ENCODE peak calls at places on chromosomes 6 and 20, in nine cellular contexts. D is fibroblast of lung, Y is IMR-90, S is ovary, P is pancreas, Z is fibroblast of the aortic adventitia, F is fibroblast of pulmonary artery, H is brain microvascular endothelial cell, V is right lobe of liver. X is an unnamed sample.

GRCh38 chr6:5128351-5128750 is 43.2 kb downstream of the PPP1R3G start:
- DNase-seq in P (no peak), V (no peak), Z (no peak), Y (no peak), D (no peak), F (no peak), S (no peak), H (no peak), X (no peak)

GRCh38 chr6:49713346-49713745 is at the start of gene CRISP2:
- DNase-seq in V (no peak), Z (no peak), H (no peak), P (no peak), Y (no peak), S (no peak), F (no peak), D (no peak), X (no peak)

GRCh38 chr20:34084227-34084923 is 27.7 kb downstream of the EIF2S2 start:
- DNase-seq in P (no peak), D (no peak), H (peak), F (no peak), S (no peak), Z (no peak), V (no peak), Y (no peak), X (no peak)

GRCh38 chr20:39756828-39757227 is 794.7 kb downstream of the DHX35 start:
- DNase-seq in P (no peak), Z (no peak), F (no peak), H (no peak), D (no peak), Y (no peak), S (no peak), V (no peak), X (no peak)

GRCh38 chr6:151675746-151676459 is 131.6 kb upstream of the ESR1 start:
- DNase-seq in Y (peak), D (peak), Z (peak), V (peak), P (peak), S (no peak), H (no peak), F (peak), X (peak)

GRCh38 chr20:51631011-51631950 is 88.8 kb upstream of the NFATC2 start:
- DNase-seq in H (peak), D (peak), F (peak), V (no peak), S (peak), Y (peak), P (no peak), Z (peak), X (peak)

GRCh38 chr20:52192296-52193007 is 873 bp upstream of the ZFP64 start:
- DNase-seq in D (no peak), Y (no peak), Z (peak), H (no peak), V (no peak), S (peak), F (peak), P (no peak), X (no peak)

GRCh38 chr20:33669224-33669623 is 2.5 kb downstream of the ACTL10 start:
- DNase-seq in H (no peak), Z (no peak), V (no peak), F (no peak), S (no peak), P (no peak), D (no peak), Y (no peak), X (no peak)

GRCh38 chr6:1222426-1223311 is 89.2 kb upstream of the FOXQ1 start:
- DNase-seq in Z (no peak), P (no peak), F (no peak), H (no peak), Y (no peak), S (no peak), V (no peak), D (no peak), X (no peak)

GRCh38 chr6:130943738-130944137 is 116.5 kb downstream of the SMLR1 start:
- DNase-seq in D (no peak), P (no peak), H (no peak), Y (no peak), S (no peak), V (no peak), Z (no peak), F (no peak), X (no peak)

GRCh38 chr6:128848169-128848935 is 34.6 kb upstream of the LAMA2 start:
- DNase-seq in H (peak), D (no peak), S (no peak), F (peak), Y (no peak), P (no peak), Z (no peak), V (no peak), X (no peak)

GRCh38 chr6:121437861-121438651 is 2.6 kb downstream of the GJA1 start:
- DNase-seq in F (peak), Y (peak), V (no peak), S (peak), D (peak), H (peak), Z (peak), P (peak), X (peak)

GRCh38 chr20:15241696-15242095 is 904.3 kb upstream of the FLRT3 start:
- DNase-seq in P (no peak), H (no peak), F (peak), V (no peak), D (no peak), S (no peak), Y (no peak), Z (no peak), X (no peak)

GRCh38 chr20:48695255-48695654 is 132.5 kb downstream of the PREX1 start:
- DNase-seq in D (no peak), Z (no peak), V (no peak), H (no peak), F (no peak), Y (no peak), P (no peak), S (no peak), X (no peak)

GRCh38 chr6:19399406-19399805 is 437.8 kb upstream of the ID4 start:
- DNase-seq in P (no peak), Y (peak), S (peak), D (peak), Z (peak), V (no peak), F (peak), H (peak), X (peak)

GRCh38 chr20:10670521-10671220 is 3.1 kb downstream of the JAG1 start:
- DNase-seq in D (peak), Z (peak), F (no peak), S (no peak), H (no peak), V (no peak), P (peak), Y (peak), X (no peak)

GRCh38 chr6:52376763-52377162 is 14.8 kb downstream of the PAQR8 start:
- DNase-seq in H (no peak), D (no peak), V (no peak), Z (no peak), P (no peak), Y (no peak), S (no peak), F (no peak), X (no peak)

GRCh38 chr6:18245642-18246041 is 18.7 kb downstream of the DEK start:
- DNase-seq in D (no peak), Z (no peak), P (no peak), S (no peak), H (no peak), V (no peak), F (no peak), Y (no peak), X (no peak)

GRCh38 chr6:161369339-161369738 is 95.5 kb upstream of the AGPAT4 start:
- DNase-seq in Z (peak), P (no peak), F (peak), D (peak), V (no peak), S (no peak), H (peak), Y (peak), X (peak)

GRCh38 chr6:131960371-131961133 is 9.4 kb upstream of the CCN2 start:
- DNase-seq in S (no peak), H (no peak), Y (peak), P (no peak), V (no peak), F (peak), Z (peak), D (peak), X (peak)

GRCh38 chr20:32050851-32051556 is 1.0 kb upstream of the HCK start:
- DNase-seq in Z (no peak), F (no peak), Y (no peak), H (no peak), V (peak), D (no peak), P (peak), S (no peak), X (no peak)

GRCh38 chr6:106381871-106382270 is 21.4 kb downstream of the CRYBG1 start:
- DNase-seq in Y (no peak), P (no peak), D (no peak), F (peak), H (no peak), V (no peak), Z (peak), S (no peak), X (no peak)

GRCh38 chr6:152605901-152606390 is 31.2 kb downstream of the SYNE1 start:
- DNase-seq in P (no peak), V (no peak), H (no peak), S (no peak), D (no peak), F (no peak), Z (no peak), Y (peak), X (no peak)

GRCh38 chr20:58209652-58210397 is 18.6 kb downstream of the ANKRD60 start:
- DNase-seq in P (peak), Y (peak), V (peak), H (peak), D (peak), S (peak), F (peak), Z (peak), X (peak)

GRCh38 chr20:49825521-49826033 is 12.9 kb downstream of the SLC9A8 start:
- DNase-seq in Y (no peak), S (no peak), P (no peak), V (peak), Z (no peak), D (no peak), F (no peak), H (no peak), X (no peak)

GRCh38 chr6:20542927-20543602 is 8.8 kb downstream of the CDKAL1 start:
- DNase-seq in D (peak), Y (peak), S (no peak), H (peak), V (no peak), F (peak), Z (peak), P (no peak), X (peak)

GRCh38 chr20:21162631-21163030 is 36.7 kb downstream of the KIZ start:
- DNase-seq in D (no peak), H (no peak), Z (no peak), Y (no peak), F (no peak), S (no peak), P (no peak), V (no peak), X (no peak)

GRCh38 chr6:113187671-113188070 is 669.5 kb upstream of the MARCKS start:
- DNase-seq in Z (peak), D (peak), P (no peak), S (no peak), V (no peak), H (no peak), Y (peak), F (no peak), X (peak)

GRCh38 chr6:113194090-113194489 is 663.1 kb upstream of the MARCKS start:
- DNase-seq in F (no peak), H (no peak), Z (no peak), S (no peak), P (no peak), V (no peak), D (no peak), Y (no peak), X (no peak)

GRCh38 chr6:113184736-113185135 is 672.4 kb upstream of the MARCKS start:
- DNase-seq in F (peak), S (no peak), Z (peak), P (peak), D (peak), V (no peak), H (no peak), Y (peak), X (no peak)

GRCh38 chr6:113185299-113185698 is 671.8 kb upstream of the MARCKS start:
- DNase-seq in S (no peak), Z (peak), V (no peak), P (no peak), Y (peak), H (no peak), F (peak), D (no peak), X (no peak)

GRCh38 chr6:113190170-113190569 is 667.0 kb upstream of the MARCKS start:
- DNase-seq in P (no peak), H (no peak), F (peak), D (peak), V (no peak), S (no peak), Z (no peak), Y (no peak), X (peak)
- TF ChIP-seq CTCF in P (no peak), H (peak), F (peak), D (no peak), V (no peak), S (no peak), Z (no peak), Y (no peak), X (peak)

DNA sequence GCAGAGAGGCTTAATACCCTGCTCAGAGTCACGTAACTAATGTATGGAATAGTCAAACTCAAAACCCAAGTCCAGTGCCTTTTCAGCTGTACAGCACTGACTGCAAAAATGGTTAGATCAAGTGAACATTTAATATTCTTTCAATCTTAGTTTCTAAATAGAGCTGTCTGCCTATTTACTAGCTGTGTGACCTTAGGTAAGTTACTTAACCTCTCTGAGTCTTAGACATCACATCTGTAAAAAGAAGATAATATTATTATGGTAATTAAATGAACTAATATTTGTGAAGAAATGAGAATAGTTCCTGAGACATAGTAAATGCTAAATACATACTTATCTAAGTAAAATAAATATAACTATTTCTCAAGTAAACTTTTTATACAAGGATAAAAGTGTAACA is 235.5 kb downstream of the SAMD5 start:
- DNase-seq in V (no peak), Y (no peak), Z (no peak), S (no peak), P (no peak), F (no peak), H (no peak), D (no peak), X (no peak)
- H3K4me3 ChIP-seq in V (no peak), Y (no peak), Z (no peak), S (no peak), P (no peak), F (no peak), H (no peak), D (no peak), X (no peak)

DNA sequence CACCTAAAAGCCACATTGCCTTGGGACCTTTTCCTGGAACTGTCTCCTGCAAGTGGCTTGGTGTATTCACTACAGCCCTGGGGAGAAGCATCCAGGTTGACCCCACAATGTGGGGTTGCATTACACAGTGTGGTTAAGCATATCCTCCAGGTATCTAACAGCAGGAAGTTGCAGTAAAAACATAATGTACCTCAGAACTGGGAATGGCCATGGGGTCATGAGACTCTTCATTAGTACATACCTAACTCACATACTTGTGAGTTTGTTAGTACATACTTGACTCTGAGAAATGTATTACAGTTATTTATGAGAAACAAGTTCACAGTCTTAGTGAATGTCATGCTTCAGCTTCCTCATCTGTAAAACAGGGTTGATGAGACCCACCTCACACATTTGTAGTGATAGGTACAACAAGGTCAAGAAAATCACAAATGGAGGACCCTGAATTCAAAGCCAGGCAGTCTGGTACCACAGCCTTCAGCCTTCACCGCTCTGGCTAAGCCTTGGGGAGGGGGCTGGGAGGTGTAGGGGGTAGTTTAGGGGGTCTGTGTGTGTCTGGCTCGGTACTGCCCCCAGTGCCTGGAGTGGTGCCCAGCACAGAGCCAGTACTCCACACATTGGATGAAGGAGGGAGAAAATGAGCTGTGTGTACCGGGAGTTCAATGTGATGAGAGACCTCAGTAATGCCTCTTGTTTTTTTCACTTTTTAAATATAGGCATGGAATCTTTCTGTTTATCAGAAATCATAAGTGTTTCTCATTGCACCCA is 53.0 kb downstream of the KAT14 start:
- DNase-seq in F (no peak), Z (no peak), Y (no peak), H (no peak), V (no peak), D (no peak), S (no peak), P (no peak), X (no peak)
- TF ChIP-seq CTCF in F (no peak), Z (no peak), Y (no peak), H (peak), V (no peak), D (no peak), S (no peak), P (no peak), X (no peak)

DNA sequence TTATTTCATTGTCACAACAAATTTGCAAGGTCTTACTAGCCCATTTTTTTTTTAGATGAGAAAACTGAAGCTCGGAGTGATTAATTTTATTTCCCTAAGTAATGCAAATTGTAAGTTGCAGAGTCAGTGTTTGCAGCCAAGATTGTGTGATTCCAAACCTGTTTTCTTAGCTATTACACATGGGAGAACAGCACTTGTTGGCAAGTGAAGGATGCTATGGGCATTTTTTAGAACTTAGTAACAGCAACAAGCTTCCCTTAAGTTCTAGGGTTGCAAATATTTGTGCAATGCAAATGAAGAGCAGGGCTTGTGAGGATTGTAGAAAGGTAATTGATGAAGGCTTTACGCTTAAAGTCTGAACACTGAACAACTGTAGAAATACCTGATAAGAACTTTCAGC is 224.8 kb downstream of the RFPL4B start:
- DNase-seq in Y (peak), P (no peak), F (peak), S (no peak), Z (peak), H (no peak), V (no peak), D (peak), X (peak)
- H3K4me3 ChIP-seq in Y (no peak), P (no peak), F (no peak), S (no peak), Z (no peak), H (no peak), V (no peak), D (no peak), X (no peak)

DNA sequence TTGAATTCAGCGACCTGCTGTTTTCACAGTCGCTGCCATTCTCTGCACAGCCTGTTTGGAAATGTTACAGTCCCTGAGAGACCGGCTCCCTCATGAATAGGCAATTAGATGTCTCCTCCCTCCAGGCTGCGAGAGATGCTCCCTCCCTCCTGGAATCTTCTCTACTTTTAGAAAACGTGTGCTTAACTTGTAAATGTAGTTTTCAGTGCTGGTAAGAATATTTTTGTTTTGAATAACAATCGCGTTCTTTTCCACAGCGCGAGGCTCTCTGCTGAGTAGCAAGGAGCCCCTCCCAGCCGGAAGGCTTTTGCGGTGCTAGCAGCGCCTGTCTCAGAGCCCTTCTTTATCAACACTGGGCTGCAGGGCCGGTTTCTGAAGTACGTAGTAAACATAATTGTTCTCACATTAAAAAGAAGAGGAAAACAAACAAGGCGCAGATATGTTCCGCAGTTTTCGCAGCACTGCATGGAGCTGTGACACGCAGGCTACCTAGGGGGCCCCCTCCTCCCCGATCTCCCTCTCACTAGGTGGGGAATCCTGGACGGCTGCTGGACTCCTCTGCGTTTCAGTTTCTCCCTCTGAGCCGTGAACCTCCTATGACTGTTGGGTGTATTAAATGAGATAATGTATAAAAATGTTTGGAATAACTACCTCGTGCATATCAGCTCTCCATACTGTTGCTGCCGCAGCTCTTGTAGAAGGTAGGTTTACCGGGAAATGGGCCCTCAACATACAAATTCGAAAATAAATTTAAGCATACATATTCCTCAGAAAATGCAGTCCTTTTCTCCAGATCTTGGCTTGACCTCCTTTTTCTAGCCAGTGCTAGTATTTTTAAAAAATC is 79.0 kb upstream of the SPACA1 start:
- DNase-seq in Y (no peak), F (peak), H (peak), D (peak), P (no peak), S (no peak), V (no peak), Z (peak), X (no peak)
- TF ChIP-seq CTCF in Y (no peak), F (no peak), H (no peak), D (no peak), P (no peak), S (no peak), V (no peak), Z (no peak), X (no peak)

X was measured in fibroblast of mammary gland.